ENCODE peak calls at places on chromosome 22, in ten cellular contexts. W is MCF 10A, K is COR-L47, A is OCI-LY7, T is nephron progenitor cell, X is pons, P is aorta, G is kidney, Q is M059J, F is GM12865. R is an unnamed sample.

GRCh38 chr22:22974795-22975580 is 87.4 kb downstream of the IGLL5 start:
- DNase-seq in W (no peak), K (peak; percentile 8), A (no peak), T (no peak), X (no peak), P (no peak), G (no peak), Q (no peak), F (no peak), R (no peak)

GRCh38 chr22:36330655-36331305 is 57.0 kb downstream of the MYH9 start:
- DNase-seq in W (no peak), K (no peak), A (no peak), T (no peak), X (no peak), P (peak; percentile 88), G (peak; percentile 92), Q (peak; percentile 79), F (peak; percentile 26), R (peak; percentile 83)

GRCh38 chr22:49705631-49706352 is 121.9 kb downstream of the BRD1 start:
- DNase-seq in W (no peak), K (no peak), A (no peak), T (no peak), X (no peak), P (peak; percentile 26), G (no peak), Q (no peak), F (no peak), R (no peak)

GRCh38 chr22:49006207-49007012 is 821.3 kb downstream of the BRD1 start:
- DNase-seq in W (no peak), K (no peak), A (no peak), T (no peak), X (no peak), P (no peak), G (peak; percentile 48), Q (no peak), F (no peak), R (no peak)

GRCh38 chr22:19815093-19815822 is 39.4 kb downstream of the GNB1L start:
- DNase-seq in W (no peak), K (no peak), A (no peak), T (no peak), X (no peak), P (no peak), G (no peak), Q (no peak), F (no peak), R (no peak)

GRCh38 chr22:17087176-17088131 is 2.7 kb downstream of the IL17RA start:
- DNase-seq in W (peak; percentile 18), K (no peak), A (peak; percentile 87), T (no peak), X (no peak), P (no peak), G (no peak), Q (peak; percentile 11), F (peak; percentile 77), R (peak; percentile 89)

GRCh38 chr22:37633693-37634504 is 5.6 kb upstream of the SH3BP1 start:
- DNase-seq in W (no peak), K (peak; percentile 65), A (peak; percentile 65), T (peak; percentile 85), X (peak; percentile 79), P (peak; percentile 96), G (peak; percentile 97), Q (peak; percentile 81), F (peak; percentile 90), R (peak; percentile 80)

GRCh38 chr22:45090364-45090960 is 73.3 kb upstream of the NUP50 start:
- DNase-seq in W (no peak), K (no peak), A (no peak), T (no peak), X (no peak), P (no peak), G (no peak), Q (no peak), F (no peak), R (no peak)

GRCh38 chr22:43378011-43378704 is 33.7 kb upstream of the MPPED1 start:
- DNase-seq in W (no peak), K (no peak), A (no peak), T (no peak), X (no peak), P (no peak), G (peak; percentile 30), Q (peak; percentile 86), F (peak; percentile 94), R (no peak)

GRCh38 chr22:50576070-50576469 is 2.2 kb downstream of the CPT1B start:
- DNase-seq in W (peak; percentile 62), K (peak; percentile 55), A (no peak), T (peak; percentile 20), X (no peak), P (peak; percentile 16), G (no peak), Q (peak; percentile 49), F (no peak), R (peak; percentile 66)

GRCh38 chr22:20436309-20437252 is 1.0 kb downstream of the SCARF2 start:
- DNase-seq in W (no peak), K (no peak), A (no peak), T (peak; percentile 85), X (no peak), P (peak; percentile 62), G (peak; percentile 84), Q (peak; percentile 30), F (no peak), R (peak; percentile 19)

GRCh38 chr22:50697667-50698506 is 25.3 kb downstream of the SHANK3 start:
- DNase-seq in W (no peak), K (no peak), A (no peak), T (no peak), X (no peak), P (peak; percentile 43), G (peak; percentile 58), Q (no peak), F (no peak), R (no peak)

GRCh38 chr22:39520874-39521857 is 804 bp downstream of the ATF4 start:
- DNase-seq in W (peak; percentile 62), K (peak; percentile 69), A (peak; percentile 78), T (peak; percentile 76), X (no peak), P (peak; percentile 91), G (peak; percentile 95), Q (peak; percentile 53), F (peak; percentile 91), R (peak; percentile 71)

GRCh38 chr22:48851933-48852549 is 975.6 kb downstream of the BRD1 start:
- DNase-seq in W (no peak), K (no peak), A (no peak), T (no peak), X (no peak), P (no peak), G (peak; percentile 41), Q (no peak), F (no peak), R (no peak)

GRCh38 chr22:39985383-39986045 is 9.2 kb upstream of the FAM83F start:
- DNase-seq in W (no peak), K (no peak), A (no peak), T (no peak), X (no peak), P (no peak), G (no peak), Q (no peak), F (peak; percentile 57), R (no peak)

GRCh38 chr22:41395531-41396240 is 13.9 kb downstream of the TEF start:
- DNase-seq in W (no peak), K (no peak), A (no peak), T (no peak), X (no peak), P (no peak), G (no peak), Q (no peak), F (no peak), R (no peak)

GRCh38 chr22:21447694-21448402 is 19.3 kb upstream of the TMEM191C start:
- DNase-seq in W (no peak), K (no peak), A (no peak), T (no peak), X (no peak), P (peak; percentile 29), G (peak; percentile 61), Q (no peak), F (no peak), R (no peak)

GRCh38 chr22:19853879-19854777 is 546 bp downstream of the GNB1L start:
- DNase-seq in W (no peak), K (no peak), A (peak; percentile 32), T (peak; percentile 60), X (peak; percentile 3), P (peak; percentile 51), G (peak; percentile 58), Q (no peak), F (peak; percentile 31), R (peak; percentile 28)

GRCh38 chr22:41564563-41564962 is 3.8 kb downstream of the CSDC2 start:
- DNase-seq in W (peak; percentile 49), K (no peak), A (no peak), T (no peak), X (no peak), P (no peak), G (no peak), Q (peak; percentile 72), F (no peak), R (peak; percentile 47)

GRCh38 chr22:32661296-32661695 is 140.2 kb upstream of the TIMP3 start:
- DNase-seq in W (no peak), K (no peak), A (no peak), T (no peak), X (no peak), P (peak; percentile 79), G (peak; percentile 80), Q (peak; percentile 85), F (no peak), R (peak; percentile 98)

GRCh38 chr22:23085785-23086184 is 15.5 kb downstream of the GNAZ start:
- DNase-seq in W (no peak), K (no peak), A (no peak), T (no peak), X (no peak), P (no peak), G (no peak), Q (no peak), F (no peak), R (no peak)

R was measured in HT1080.